ENCODE peak calls at places on chromosome 13, in seven cellular contexts. L is cardiac fibroblast; V is lower leg skin; B is transverse colon; Y is psoas muscle; I is sigmoid colon; J is CD8-positive, alpha-beta T cell. Q is an unnamed sample.

GRCh38 chr13:103640617-103641016 is 574.4 kb upstream of the SLC10A2 start:
- DNase-seq in L (peak; percentile 5), V (no peak), B (no peak), Y (no peak), I (no peak), J (no peak), Q (no peak)

GRCh38 chr13:42379241-42379640 is 107.3 kb downstream of the AKAP11 start:
- DNase-seq in L (no peak), V (no peak), B (no peak), Y (no peak), I (no peak), J (no peak), Q (no peak)

GRCh38 chr13:36907801-36908200 is 12.2 kb downstream of the SMAD9 start:
- DNase-seq in L (no peak), V (no peak), B (no peak), Y (no peak), I (no peak), J (no peak), Q (no peak)

GRCh38 chr13:40490086-40490723 is 176.2 kb downstream of the FOXO1 start:
- DNase-seq in L (no peak), V (no peak), B (peak; percentile 41), Y (no peak), I (no peak), J (peak; percentile 64), Q (no peak)

GRCh38 chr13:47858042-47858677 is 142.9 kb downstream of the SUCLA2 start:
- DNase-seq in L (peak; percentile 6), V (no peak), B (no peak), Y (no peak), I (no peak), J (no peak), Q (no peak)

GRCh38 chr13:34640931-34641330 is 301.1 kb upstream of the NBEA start:
- DNase-seq in L (no peak), V (no peak), B (no peak), Y (no peak), I (no peak), J (no peak), Q (no peak)

GRCh38 chr13:106986687-106987434 is 418.9 kb upstream of the ARGLU1 start:
- DNase-seq in L (no peak), V (no peak), B (no peak), Y (no peak), I (no peak), J (no peak), Q (no peak)

GRCh38 chr13:75762066-75762937 is 126.2 kb downstream of the LMO7 start:
- DNase-seq in L (no peak), V (peak; percentile 26), B (no peak), Y (no peak), I (no peak), J (peak; percentile 20), Q (peak; percentile 71)

GRCh38 chr13:79096099-79096498 is 310.0 kb downstream of the RBM26 start:
- DNase-seq in L (no peak), V (no peak), B (no peak), Y (no peak), I (no peak), J (no peak), Q (no peak)

GRCh38 chr13:64912141-64912540 is 2318.0 kb downstream of the PCDH9 start:
- DNase-seq in L (peak; percentile 76), V (no peak), B (no peak), Y (no peak), I (no peak), J (no peak), Q (no peak)

GRCh38 chr13:75173457-75174356 is 308.3 kb downstream of the TBC1D4 start:
- DNase-seq in L (no peak), V (no peak), B (no peak), Y (no peak), I (no peak), J (no peak), Q (no peak)

GRCh38 chr13:35723820-35724219 is 247.3 kb upstream of the MAB21L1 start:
- DNase-seq in L (peak; percentile 78), V (no peak), B (no peak), Y (no peak), I (no peak), J (no peak), Q (no peak)

GRCh38 chr13:110298566-110299321 is 8.2 kb downstream of the COL4A1 start:
- DNase-seq in L (peak; percentile 61), V (no peak), B (no peak), Y (no peak), I (peak; percentile 81), J (no peak), Q (no peak)

GRCh38 chr13:74206061-74206561 is 71.9 kb upstream of the KLF12 start:
- DNase-seq in L (peak; percentile 76), V (no peak), B (no peak), Y (no peak), I (no peak), J (no peak), Q (no peak)

GRCh38 chr13:44437356-44438233 is 64.0 kb downstream of the SERP2 start:
- DNase-seq in L (peak; percentile 73), V (no peak), B (no peak), Y (no peak), I (no peak), J (no peak), Q (no peak)

GRCh38 chr13:36919833-36920611 is at the start of gene SMAD9:
- DNase-seq in L (peak; percentile 61), V (peak; percentile 46), B (peak; percentile 79), Y (peak; percentile 86), I (peak; percentile 91), J (no peak), Q (no peak)

GRCh38 chr13:73870970-73871935 is 263.0 kb downstream of the KLF12 start:
- DNase-seq in L (peak; percentile 95), V (no peak), B (no peak), Y (no peak), I (no peak), J (no peak), Q (no peak)

DNA sequence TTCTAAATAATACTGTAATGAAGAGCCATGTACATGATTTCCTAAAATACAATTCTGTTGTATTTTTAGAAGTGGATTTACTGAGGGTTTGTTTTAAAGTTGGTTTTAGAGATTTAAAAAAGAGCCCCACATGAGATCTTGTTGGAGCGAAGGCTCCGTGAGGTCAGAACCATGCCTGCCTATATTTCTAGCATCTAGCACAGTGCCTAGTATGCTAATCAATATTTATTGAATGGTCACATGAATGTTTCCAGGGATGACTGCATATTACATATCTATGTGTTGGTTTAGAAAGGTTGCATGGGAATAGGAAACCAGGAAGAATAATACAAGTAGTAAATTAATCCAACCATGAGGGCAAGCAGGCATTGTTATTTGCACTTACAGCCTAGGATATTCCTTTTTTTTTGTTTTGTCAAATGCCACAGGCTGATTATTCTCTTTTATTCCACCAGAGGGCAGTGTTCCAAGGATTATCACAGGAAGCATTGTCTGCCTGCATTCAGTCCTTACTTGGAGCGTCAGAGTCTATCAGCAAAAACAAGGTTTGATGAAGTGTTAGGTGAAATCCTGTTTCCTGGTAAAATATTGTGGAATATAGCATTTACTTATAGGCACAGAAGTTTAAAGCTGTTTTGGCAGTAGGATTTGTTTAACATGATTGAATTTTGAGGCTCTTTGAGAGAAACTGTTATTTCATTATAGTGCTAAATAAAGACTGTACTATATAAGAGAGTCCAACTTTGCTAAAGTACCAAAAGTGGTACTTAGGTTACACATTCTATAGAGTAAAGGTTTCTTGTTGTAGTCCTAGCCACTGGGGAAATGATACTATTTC is 46.8 kb downstream of the COG3 start:
- DNase-seq in L (peak; percentile 89), V (no peak), B (no peak), Y (no peak), I (no peak), J (peak; percentile 26), Q (peak; percentile 20)
- TF ChIP-seq CTCF in L (peak; percentile 75), V (peak; percentile 42), B (peak; percentile 77), Y (peak; percentile 88), I (peak; percentile 79), J (peak; percentile 85), Q (peak; percentile 73)

GRCh38 chr13:33611016-33611805 is 206.7 kb upstream of the RFC3 start:
- DNase-seq in L (peak; percentile 68), V (no peak), B (peak; percentile 10), Y (peak; percentile 68), I (peak; percentile 76), J (no peak), Q (no peak)
- H3K4me3 ChIP-seq in L (no peak overlapping the region), V (no peak overlapping the region), B (no peak overlapping the region), Y (peak overlapping the region; percentile 71), I (peak overlapping the region; percentile 26), J (no peak overlapping the region), Q (no peak overlapping the region)

DNA sequence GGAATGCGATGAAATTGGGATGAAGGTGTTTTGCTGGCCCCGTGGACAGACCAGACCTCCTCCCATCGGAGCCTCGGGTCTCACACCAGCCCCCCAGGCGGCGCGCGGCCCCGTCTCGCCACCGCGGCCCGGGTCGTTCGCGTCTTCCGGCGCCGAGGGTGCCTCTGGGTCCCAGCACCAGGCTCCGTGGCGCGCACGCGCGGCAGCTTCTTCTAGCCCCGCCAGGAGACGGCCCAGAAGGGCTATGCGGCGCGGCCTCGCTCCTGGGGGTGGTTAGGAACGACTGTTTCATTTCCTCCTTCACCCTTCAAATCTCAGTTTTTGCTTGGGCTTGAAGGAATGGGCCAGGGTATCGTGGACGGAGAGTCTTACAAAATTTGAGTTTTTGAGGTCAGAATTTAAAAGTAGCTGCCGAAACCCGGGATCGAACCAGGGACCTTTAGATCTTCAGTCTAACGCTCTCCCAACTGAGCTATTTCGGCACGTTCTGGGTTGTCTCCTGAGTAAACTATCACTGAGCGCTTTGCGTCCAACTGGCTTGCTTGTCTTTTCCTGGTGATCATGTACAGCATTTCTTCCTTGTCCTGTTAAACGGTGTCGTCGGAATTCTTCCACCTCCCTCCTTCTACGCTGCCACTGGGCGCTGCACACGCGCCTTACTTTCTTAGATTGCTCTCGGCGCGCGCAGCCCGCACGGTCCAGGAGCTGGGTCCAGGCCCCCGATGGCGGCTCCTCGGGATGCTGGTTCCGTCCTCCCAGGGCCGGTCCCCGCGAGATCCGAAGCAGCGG is 46.5 kb downstream of the TGDS start:
- DNase-seq in L (peak; percentile 97), V (peak; percentile 97), B (peak; percentile 93), Y (peak; percentile 96), I (peak; percentile 95), J (peak; percentile 92), Q (peak; percentile 95)
- TF ChIP-seq CTCF in L (no peak), V (no peak), B (no peak), Y (peak; percentile 6), I (no peak), J (no peak), Q (no peak)

DNA sequence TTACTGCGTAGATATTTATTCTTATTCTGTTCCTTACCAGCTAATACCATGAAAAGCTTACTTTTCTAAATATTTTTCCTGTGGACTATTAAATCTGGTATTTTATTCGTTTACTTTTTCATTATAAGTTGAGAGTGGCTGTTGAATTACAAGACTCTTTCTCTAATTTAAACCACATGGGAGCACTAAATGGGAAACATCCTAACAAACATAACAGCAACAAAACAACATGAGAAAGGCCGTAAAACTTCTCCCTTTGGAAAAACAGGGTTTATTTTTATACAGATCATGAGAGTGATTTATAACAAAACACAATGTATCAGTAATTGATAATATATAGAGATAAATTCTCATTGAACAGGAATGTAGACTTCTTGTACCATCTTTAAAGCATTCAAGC is 1592.1 kb downstream of the EFNB2 start:
- DNase-seq in L (no peak), V (no peak), B (no peak), Y (no peak), I (no peak), J (no peak), Q (no peak)
- H3K4me3 ChIP-seq in L (no peak overlapping the region), V (no peak overlapping the region), B (no peak overlapping the region), Y (no peak overlapping the region), I (no peak overlapping the region), J (no peak overlapping the region), Q (no peak overlapping the region)

GRCh38 chr13:23510544-23510916 is 59.7 kb upstream of the TNFRSF19 start:
- DNase-seq in L (peak; percentile 81), V (no peak), B (no peak), Y (no peak), I (no peak), J (no peak), Q (no peak)
- TF ChIP-seq CTCF in L (no peak), V (no peak), B (no peak), Y (no peak), I (no peak), J (no peak), Q (no peak)

Q was measured in GM06990.